ENCODE peak calls at places on chromosomes 7 and 10, in seven cellular contexts. I is neural crest cell; S is mesendoderm; N is effector memory CD8-positive, alpha-beta T cell; Z is GM12865; F is D341Med; G is HCT116. T is an unnamed sample.

GRCh38 chr10:78320416-78320815 is 286.8 kb downstream of the RPS24 start:
- DNase-seq in F (no peak), Z (no peak), S (no peak), G (no peak), I (no peak), N (no peak), T (no peak)

GRCh38 chr7:24891173-24891787 is 88.7 kb downstream of the OSBPL3 start:
- DNase-seq in G (no peak), S (no peak), I (no peak), N (no peak), Z (no peak), F (no peak), T (peak; percentile 28)

GRCh38 chr10:132556994-132557441 is 19.4 kb downstream of the INPP5A start:
- DNase-seq in N (no peak), Z (no peak), I (no peak), S (no peak), F (no peak), G (no peak), T (no peak)

GRCh38 chr7:7323352-7323751 is 141.0 kb downstream of the C1GALT1 start:
- DNase-seq in Z (peak; percentile 60), G (no peak), F (no peak), S (peak; percentile 18), N (no peak), I (no peak), T (peak; percentile 17)

GRCh38 chr7:232571-233455 is 40.4 kb downstream of the FAM20C start:
- DNase-seq in G (no peak), N (no peak), F (no peak), I (no peak), Z (no peak), S (no peak), T (no peak)

GRCh38 chr7:36128448-36129047 is 24.5 kb upstream of the EEPD1 start:
- DNase-seq in I (peak; percentile 14), N (no peak), Z (no peak), F (peak; percentile 41), G (peak; percentile 60), S (peak; percentile 44), T (peak; percentile 52)

GRCh38 chr10:124164252-124164651 is 70.9 kb upstream of the CHST15 start:
- DNase-seq in Z (no peak), F (no peak), G (no peak), S (no peak), N (no peak), I (no peak), T (no peak)

GRCh38 chr7:28102778-28103177 is 77.8 kb downstream of the JAZF1 start:
- DNase-seq in F (no peak), S (peak; percentile 20), N (no peak), Z (no peak), G (peak; percentile 24), I (no peak), T (no peak)

GRCh38 chr7:75630549-75630948 is 108.2 kb downstream of the HIP1 start:
- DNase-seq in Z (no peak), G (no peak), I (no peak), S (no peak), N (no peak), F (no peak), T (no peak)

GRCh38 chr10:50409965-50410811 is 158.9 kb upstream of the ASAH2 start:
- DNase-seq in S (no peak), G (no peak), N (no peak), F (no peak), I (no peak), Z (no peak), T (no peak)

GRCh38 chr10:77939561-77940001 is 13.0 kb upstream of the DLG5 start:
- DNase-seq in G (no peak), N (no peak), S (peak; percentile 71), Z (no peak), I (no peak), F (no peak), T (peak; percentile 92)

GRCh38 chr7:84159435-84159834 is 35.2 kb downstream of the SEMA3A start:
- DNase-seq in G (no peak), N (no peak), F (no peak), I (no peak), S (no peak), Z (no peak), T (no peak)

GRCh38 chr7:155710035-155710434 is 65.6 kb downstream of the RBM33 start:
- DNase-seq in Z (no peak), S (no peak), F (no peak), N (no peak), G (no peak), I (no peak), T (peak; percentile 41)

GRCh38 chr7:5564894-5565293 is 141.3 kb upstream of the TNRC18 start:
- DNase-seq in G (no peak), Z (no peak), I (no peak), F (no peak), S (peak; percentile 88), N (no peak), T (no peak)

GRCh38 chr10:24444337-24444736 is 235.4 kb downstream of the KIAA1217 start:
- DNase-seq in F (no peak), Z (no peak), S (no peak), N (no peak), I (no peak), G (no peak), T (peak; percentile 26)

GRCh38 chr10:79246209-79246581 is 101.1 kb upstream of the PPIF start:
- DNase-seq in I (no peak), Z (peak; percentile 46), F (no peak), G (no peak), S (no peak), N (no peak), T (no peak)

GRCh38 chr7:8113184-8113583 is 144.6 kb downstream of the GLCCI1 start:
- DNase-seq in F (no peak), G (no peak), S (no peak), I (no peak), Z (no peak), N (no peak), T (no peak)

GRCh38 chr7:95006010-95006409 is 98.6 kb downstream of the PPP1R9A start:
- DNase-seq in S (no peak), F (no peak), I (no peak), G (no peak), N (no peak), Z (no peak), T (no peak)

GRCh38 chr10:59018977-59019376 is 157.5 kb upstream of the PHYHIPL start:
- DNase-seq in G (no peak), N (no peak), S (peak; percentile 18), Z (no peak), I (no peak), F (no peak), T (no peak)

GRCh38 chr7:128867241-128867640 is 4.6 kb downstream of the ATP6V1F start:
- DNase-seq in N (no peak), Z (no peak), I (no peak), S (no peak), F (no peak), G (no peak), T (no peak)

GRCh38 chr7:143299840-143300239 is 11.7 kb downstream of the CASP2 start:
- DNase-seq in F (peak; percentile 81), Z (peak; percentile 28), N (peak; percentile 54), S (peak; percentile 70), I (peak; percentile 32), G (peak; percentile 23), T (peak; percentile 31)

GRCh38 chr7:114628362-114628761 is 213.7 kb downstream of the FOXP2 start:
- DNase-seq in S (no peak), I (no peak), N (no peak), Z (peak; percentile 40), F (no peak), G (no peak), T (no peak)

GRCh38 chr7:25296086-25296485 is 67.8 kb upstream of the NPVF start:
- DNase-seq in F (no peak), G (no peak), N (no peak), I (no peak), Z (no peak), S (no peak), T (no peak)

T was measured in SJCRH30.